ENCODE peak calls at places on chromosome 20, in five cellular contexts. S, B, T, Q and I are unnamed samples.
A peak's percentile ranks its signal among the peaks of the same experiment; 100 is the strongest.

GRCh38 chr20:2005831-2006426 is 12.1 kb upstream of the PDYN start:
- DNase-seq in S (peak; percentile 31), B (peak; percentile 56), T (no peak), Q (peak; percentile 60), I (no peak)

GRCh38 chr20:63176448-63177133 is 39.3 kb downstream of the YTHDF1 start:
- DNase-seq in S (no peak), B (no peak), T (no peak), Q (no peak), I (no peak)

GRCh38 chr20:41692479-41693135 is 74.4 kb upstream of the CHD6 start:
- DNase-seq in S (peak; percentile 91), B (peak; percentile 73), T (peak; percentile 51), Q (peak; percentile 63), I (no peak)

GRCh38 chr20:43404880-43405279 is 52.8 kb upstream of the SRSF6 start:
- DNase-seq in S (no peak), B (peak; percentile 9), T (no peak), Q (no peak), I (no peak)

GRCh38 chr20:35511814-35512420 is 17.5 kb downstream of the C20orf173 start:
- DNase-seq in S (no peak), B (no peak), T (peak; percentile 6), Q (peak; percentile 3), I (no peak)

GRCh38 chr20:44730441-44730840 is 15.2 kb upstream of the KCNK15 start:
- DNase-seq in S (no peak), B (no peak), T (no peak), Q (peak; percentile 82), I (no peak)

GRCh38 chr20:50438986-50439407 is 71.2 kb upstream of the PTPN1 start:
- DNase-seq in S (no peak), B (peak; percentile 8), T (no peak), Q (peak; percentile 51), I (no peak)

GRCh38 chr20:24442909-24443308 is 26.5 kb upstream of the SYNDIG1 start:
- DNase-seq in S (peak; percentile 52), B (no peak), T (no peak), Q (no peak), I (no peak)

GRCh38 chr20:36273414-36274247 is 32.5 kb upstream of the DLGAP4 start:
- DNase-seq in S (no peak), B (peak; percentile 12), T (no peak), Q (no peak), I (no peak)

GRCh38 chr20:1335961-1336698 is 7.2 kb upstream of the SDCBP2 start:
- DNase-seq in S (no peak), B (no peak), T (no peak), Q (no peak), I (no peak)

GRCh38 chr20:50369225-50370035 is 140.8 kb upstream of the PTPN1 start:
- DNase-seq in S (no peak), B (no peak), T (peak; percentile 93), Q (no peak), I (no peak)

GRCh38 chr20:40738976-40739375 is 49.9 kb upstream of the MAFB start:
- DNase-seq in S (no peak), B (no peak), T (peak; percentile 78), Q (no peak), I (no peak)